ENCODE peak calls at places on chromosomes 1 and 21, in eight cellular contexts. One of them, this sample, is unnamed.

GRCh38 chr1:21184266-21184665 is 7.6 kb upstream of the EIF4G3 start:
- DNase-seq in cardiac fibroblast: no peak
- DNase-seq in HFFc6: no peak
- DNase-seq in heart right ventricle: no peak
- DNase-seq in MM.1S: peak
- DNase-seq in Calu3: no peak
- DNase-seq in astrocyte of the spinal cord: no peak
- DNase-seq in progenitor cell of endocrine pancreas: no peak
- DNase-seq in this sample: no peak

GRCh38 chr21:26818911-26819310 is 26.3 kb downstream of the ADAMTS1 start:
- DNase-seq in HFFc6: no peak
- DNase-seq in heart right ventricle: no peak
- DNase-seq in progenitor cell of endocrine pancreas: no peak
- DNase-seq in MM.1S: no peak
- DNase-seq in Calu3: no peak
- DNase-seq in cardiac fibroblast: no peak
- DNase-seq in astrocyte of the spinal cord: no peak
- DNase-seq in this sample: no peak

GRCh38 chr21:33434770-33435360 is 31.7 kb downstream of the IFNGR2 start:
- DNase-seq in Calu3: peak
- DNase-seq in astrocyte of the spinal cord: peak
- DNase-seq in heart right ventricle: no peak
- DNase-seq in cardiac fibroblast: peak
- DNase-seq in progenitor cell of endocrine pancreas: no peak
- DNase-seq in MM.1S: peak
- DNase-seq in HFFc6: peak
- DNase-seq in this sample: no peak

GRCh38 chr1:34127006-34128000 is 37.7 kb downstream of the CSMD2 start:
- DNase-seq in HFFc6: no peak
- DNase-seq in cardiac fibroblast: no peak
- DNase-seq in progenitor cell of endocrine pancreas: no peak
- DNase-seq in MM.1S: no peak
- DNase-seq in astrocyte of the spinal cord: no peak
- DNase-seq in Calu3: no peak
- DNase-seq in heart right ventricle: no peak
- DNase-seq in this sample: no peak

GRCh38 chr1:44068442-44068861 is 37.2 kb upstream of the SLC6A9 start:
- DNase-seq in MM.1S: no peak
- DNase-seq in HFFc6: no peak
- DNase-seq in astrocyte of the spinal cord: no peak
- DNase-seq in heart right ventricle: no peak
- DNase-seq in cardiac fibroblast: no peak
- DNase-seq in progenitor cell of endocrine pancreas: no peak
- DNase-seq in Calu3: no peak
- DNase-seq in this sample: no peak

GRCh38 chr1:222546091-222546490 is 1.8 kb downstream of the HHIPL2 start:
- DNase-seq in heart right ventricle: no peak
- DNase-seq in Calu3: no peak
- DNase-seq in MM.1S: no peak
- DNase-seq in cardiac fibroblast: no peak
- DNase-seq in astrocyte of the spinal cord: no peak
- DNase-seq in progenitor cell of endocrine pancreas: no peak
- DNase-seq in HFFc6: no peak
- DNase-seq in this sample: no peak

GRCh38 chr21:42670058-42670830 is 16.8 kb downstream of the PDE9A start:
- DNase-seq in astrocyte of the spinal cord: no peak
- DNase-seq in HFFc6: no peak
- DNase-seq in progenitor cell of endocrine pancreas: no peak
- DNase-seq in MM.1S: no peak
- DNase-seq in cardiac fibroblast: no peak
- DNase-seq in Calu3: no peak
- DNase-seq in heart right ventricle: no peak
- DNase-seq in this sample: no peak

GRCh38 chr1:183622884-183623785 is 12.4 kb downstream of the ARPC5 start:
- DNase-seq in progenitor cell of endocrine pancreas: peak
- DNase-seq in cardiac fibroblast: peak
- DNase-seq in heart right ventricle: peak
- DNase-seq in HFFc6: peak
- DNase-seq in astrocyte of the spinal cord: peak
- DNase-seq in MM.1S: peak
- DNase-seq in Calu3: peak
- DNase-seq in this sample: no peak

GRCh38 chr21:44918107-44918470 is 2.6 kb downstream of the ITGB2 start:
- DNase-seq in astrocyte of the spinal cord: no peak
- DNase-seq in cardiac fibroblast: no peak
- DNase-seq in Calu3: no peak
- DNase-seq in heart right ventricle: no peak
- DNase-seq in HFFc6: no peak
- DNase-seq in MM.1S: no peak
- DNase-seq in progenitor cell of endocrine pancreas: no peak
- DNase-seq in this sample: no peak

GRCh38 chr1:6262570-6263420 is 1.9 kb upstream of the GPR153 start:
- DNase-seq in Calu3: no peak
- DNase-seq in MM.1S: no peak
- DNase-seq in astrocyte of the spinal cord: no peak
- DNase-seq in cardiac fibroblast: peak
- DNase-seq in heart right ventricle: peak
- DNase-seq in progenitor cell of endocrine pancreas: no peak
- DNase-seq in HFFc6: no peak
- DNase-seq in this sample: no peak

GRCh38 chr1:61386323-61386722 is 304.0 kb downstream of the NFIA start:
- DNase-seq in progenitor cell of endocrine pancreas: no peak
- DNase-seq in MM.1S: no peak
- DNase-seq in Calu3: no peak
- DNase-seq in astrocyte of the spinal cord: no peak
- DNase-seq in cardiac fibroblast: no peak
- DNase-seq in HFFc6: no peak
- DNase-seq in heart right ventricle: no peak
- DNase-seq in this sample: no peak

GRCh38 chr21:27703806-27704205 is 736.9 kb upstream of the ADAMTS5 start:
- DNase-seq in heart right ventricle: no peak
- DNase-seq in astrocyte of the spinal cord: no peak
- DNase-seq in HFFc6: no peak
- DNase-seq in Calu3: no peak
- DNase-seq in cardiac fibroblast: no peak
- DNase-seq in MM.1S: no peak
- DNase-seq in progenitor cell of endocrine pancreas: no peak
- DNase-seq in this sample: no peak

GRCh38 chr1:172948457-172948856 is 102.3 kb downstream of the TNFSF18 start:
- DNase-seq in HFFc6: peak
- DNase-seq in astrocyte of the spinal cord: peak
- DNase-seq in heart right ventricle: no peak
- DNase-seq in Calu3: no peak
- DNase-seq in progenitor cell of endocrine pancreas: no peak
- DNase-seq in MM.1S: no peak
- DNase-seq in cardiac fibroblast: peak
- DNase-seq in this sample: no peak

GRCh38 chr1:245105815-245106410 is 48.9 kb upstream of the KIF26B start:
- DNase-seq in astrocyte of the spinal cord: peak
- DNase-seq in Calu3: no peak
- DNase-seq in cardiac fibroblast: no peak
- DNase-seq in HFFc6: no peak
- DNase-seq in progenitor cell of endocrine pancreas: no peak
- DNase-seq in heart right ventricle: no peak
- DNase-seq in MM.1S: no peak
- DNase-seq in this sample: no peak

GRCh38 chr1:204478166-204478899 is 16.3 kb downstream of the PIK3C2B start:
- DNase-seq in HFFc6: no peak
- DNase-seq in cardiac fibroblast: no peak
- DNase-seq in Calu3: no peak
- DNase-seq in astrocyte of the spinal cord: no peak
- DNase-seq in MM.1S: no peak
- DNase-seq in progenitor cell of endocrine pancreas: no peak
- DNase-seq in heart right ventricle: no peak
- DNase-seq in this sample: no peak

GRCh38 chr1:200415693-200416593 is 6.1 kb upstream of the ZNF281 start:
- DNase-seq in HFFc6: peak
- DNase-seq in heart right ventricle: no peak
- DNase-seq in astrocyte of the spinal cord: peak
- DNase-seq in MM.1S: peak
- DNase-seq in Calu3: peak
- DNase-seq in progenitor cell of endocrine pancreas: no peak
- DNase-seq in cardiac fibroblast: peak
- DNase-seq in this sample: no peak

GRCh38 chr1:231390071-231390470 is 32.0 kb downstream of the EGLN1 start:
- DNase-seq in heart right ventricle: no peak
- DNase-seq in HFFc6: peak
- DNase-seq in MM.1S: no peak
- DNase-seq in cardiac fibroblast: no peak
- DNase-seq in astrocyte of the spinal cord: peak
- DNase-seq in progenitor cell of endocrine pancreas: no peak
- DNase-seq in Calu3: no peak
- DNase-seq in this sample: no peak

GRCh38 chr1:41776896-41777431 is 141.8 kb downstream of the HIVEP3 start:
- DNase-seq in astrocyte of the spinal cord: no peak
- DNase-seq in progenitor cell of endocrine pancreas: no peak
- DNase-seq in HFFc6: no peak
- DNase-seq in MM.1S: no peak
- DNase-seq in cardiac fibroblast: no peak
- DNase-seq in heart right ventricle: peak
- DNase-seq in Calu3: no peak
- DNase-seq in this sample: no peak

GRCh38 chr1:41394918-41395598 is 33.8 kb downstream of the FOXO6 start:
- DNase-seq in heart right ventricle: no peak
- DNase-seq in astrocyte of the spinal cord: no peak
- DNase-seq in HFFc6: no peak
- DNase-seq in progenitor cell of endocrine pancreas: no peak
- DNase-seq in cardiac fibroblast: peak
- DNase-seq in MM.1S: no peak
- DNase-seq in Calu3: no peak
- DNase-seq in this sample: no peak

GRCh38 chr1:37905624-37906196 is 41.1 kb downstream of the INPP5B start:
- DNase-seq in heart right ventricle: no peak
- DNase-seq in progenitor cell of endocrine pancreas: no peak
- DNase-seq in MM.1S: no peak
- DNase-seq in cardiac fibroblast: no peak
- DNase-seq in Calu3: no peak
- DNase-seq in astrocyte of the spinal cord: no peak
- DNase-seq in HFFc6: no peak
- DNase-seq in this sample: no peak

GRCh38 chr1:116909511-116910378 is at the start of gene PTGFRN:
- DNase-seq in heart right ventricle: peak
- DNase-seq in astrocyte of the spinal cord: peak
- DNase-seq in Calu3: peak
- DNase-seq in cardiac fibroblast: peak
- DNase-seq in HFFc6: no peak
- DNase-seq in MM.1S: no peak
- DNase-seq in progenitor cell of endocrine pancreas: peak
- DNase-seq in this sample: no peak

GRCh38 chr1:68495532-68495931 is 1.4 kb downstream of the DEPDC1 start:
- DNase-seq in progenitor cell of endocrine pancreas: no peak
- DNase-seq in Calu3: no peak
- DNase-seq in astrocyte of the spinal cord: no peak
- DNase-seq in HFFc6: no peak
- DNase-seq in MM.1S: no peak
- DNase-seq in cardiac fibroblast: no peak
- DNase-seq in heart right ventricle: no peak
- DNase-seq in this sample: no peak

GRCh38 chr1:88873737-88874374 is 17.5 kb downstream of the GTF2B start:
- DNase-seq in HFFc6: no peak
- DNase-seq in heart right ventricle: no peak
- DNase-seq in Calu3: no peak
- DNase-seq in cardiac fibroblast: peak
- DNase-seq in MM.1S: no peak
- DNase-seq in astrocyte of the spinal cord: no peak
- DNase-seq in progenitor cell of endocrine pancreas: no peak
- DNase-seq in this sample: no peak

GRCh38 chr1:156135930-156136871 is 17.2 kb upstream of the SEMA4A start:
- DNase-seq in Calu3: no peak
- DNase-seq in cardiac fibroblast: no peak
- DNase-seq in MM.1S: no peak
- DNase-seq in HFFc6: no peak
- DNase-seq in astrocyte of the spinal cord: no peak
- DNase-seq in progenitor cell of endocrine pancreas: no peak
- DNase-seq in heart right ventricle: no peak
- DNase-seq in this sample: no peak
- TF ChIP-seq CTCF in Calu3: no peak
- TF ChIP-seq CTCF in cardiac fibroblast: no peak
- TF ChIP-seq CTCF in MM.1S: no peak
- TF ChIP-seq CTCF in HFFc6: no peak
- TF ChIP-seq CTCF in astrocyte of the spinal cord: no peak
- TF ChIP-seq CTCF in progenitor cell of endocrine pancreas: no peak
- TF ChIP-seq CTCF in heart right ventricle: no peak
- TF ChIP-seq CTCF in this sample: no peak

GRCh38 chr1:13965770-13966398 is 265.9 kb downstream of the PRDM2 start:
- DNase-seq in Calu3: peak
- DNase-seq in MM.1S: peak
- DNase-seq in astrocyte of the spinal cord: peak
- DNase-seq in HFFc6: peak
- DNase-seq in progenitor cell of endocrine pancreas: peak
- DNase-seq in heart right ventricle: peak
- DNase-seq in cardiac fibroblast: peak
- DNase-seq in this sample: no peak
- TF ChIP-seq CTCF in Calu3: no peak
- TF ChIP-seq CTCF in MM.1S: peak
- TF ChIP-seq CTCF in astrocyte of the spinal cord: peak
- TF ChIP-seq CTCF in HFFc6: peak
- TF ChIP-seq CTCF in progenitor cell of endocrine pancreas: peak
- TF ChIP-seq CTCF in heart right ventricle: peak
- TF ChIP-seq CTCF in cardiac fibroblast: peak
- TF ChIP-seq CTCF in this sample: no peak

GRCh38 chr1:25991937-25992688 is 5.8 kb downstream of the PAFAH2 start:
- DNase-seq in progenitor cell of endocrine pancreas: no peak
- DNase-seq in MM.1S: no peak
- DNase-seq in heart right ventricle: no peak
- DNase-seq in astrocyte of the spinal cord: no peak
- DNase-seq in cardiac fibroblast: no peak
- DNase-seq in HFFc6: peak
- DNase-seq in Calu3: no peak
- DNase-seq in this sample: no peak

GRCh38 chr1:25989440-25989839 is 8.4 kb downstream of the PAFAH2 start:
- DNase-seq in MM.1S: no peak
- DNase-seq in progenitor cell of endocrine pancreas: no peak
- DNase-seq in cardiac fibroblast: no peak
- DNase-seq in heart right ventricle: no peak
- DNase-seq in Calu3: no peak
- DNase-seq in astrocyte of the spinal cord: no peak
- DNase-seq in HFFc6: no peak
- DNase-seq in this sample: no peak

GRCh38 chr1:25992689-25993146 is 5.1 kb downstream of the PAFAH2 start:
- DNase-seq in cardiac fibroblast: no peak
- DNase-seq in HFFc6: no peak
- DNase-seq in progenitor cell of endocrine pancreas: no peak
- DNase-seq in Calu3: no peak
- DNase-seq in astrocyte of the spinal cord: no peak
- DNase-seq in heart right ventricle: no peak
- DNase-seq in MM.1S: no peak
- DNase-seq in this sample: no peak

GRCh38 chr1:25990702-25991395 is 7.0 kb downstream of the PAFAH2 start:
- DNase-seq in MM.1S: no peak
- DNase-seq in astrocyte of the spinal cord: no peak
- DNase-seq in progenitor cell of endocrine pancreas: no peak
- DNase-seq in cardiac fibroblast: no peak
- DNase-seq in Calu3: no peak
- DNase-seq in heart right ventricle: no peak
- DNase-seq in HFFc6: no peak
- DNase-seq in this sample: peak

GRCh38 chr1:25989860-25990650 is 7.8 kb downstream of the PAFAH2 start:
- DNase-seq in cardiac fibroblast: peak
- DNase-seq in heart right ventricle: no peak
- DNase-seq in Calu3: no peak
- DNase-seq in MM.1S: no peak
- DNase-seq in progenitor cell of endocrine pancreas: no peak
- DNase-seq in HFFc6: no peak
- DNase-seq in astrocyte of the spinal cord: no peak
- DNase-seq in this sample: no peak
- TF ChIP-seq CTCF in cardiac fibroblast: no peak
- TF ChIP-seq CTCF in heart right ventricle: no peak
- TF ChIP-seq CTCF in Calu3: no peak
- TF ChIP-seq CTCF in MM.1S: no peak
- TF ChIP-seq CTCF in progenitor cell of endocrine pancreas: no peak
- TF ChIP-seq CTCF in HFFc6: no peak
- TF ChIP-seq CTCF in astrocyte of the spinal cord: no peak
- TF ChIP-seq CTCF in this sample: no peak

GRCh38 chr21:21373969-21374368 is 375.8 kb downstream of the NCAM2 start:
- DNase-seq in MM.1S: no peak
- DNase-seq in heart right ventricle: no peak
- DNase-seq in progenitor cell of endocrine pancreas: no peak
- DNase-seq in astrocyte of the spinal cord: peak
- DNase-seq in cardiac fibroblast: peak
- DNase-seq in HFFc6: no peak
- DNase-seq in Calu3: no peak
- DNase-seq in this sample: no peak
- TF ChIP-seq CTCF in MM.1S: peak
- TF ChIP-seq CTCF in heart right ventricle: peak
- TF ChIP-seq CTCF in progenitor cell of endocrine pancreas: no peak
- TF ChIP-seq CTCF in astrocyte of the spinal cord: peak
- TF ChIP-seq CTCF in cardiac fibroblast: peak
- TF ChIP-seq CTCF in HFFc6: peak
- TF ChIP-seq CTCF in Calu3: no peak
- TF ChIP-seq CTCF in this sample: peak